ENCODE peak calls at places on chromosomes 4 and X, in ten cellular contexts. P is suprapubic skin, C is transverse colon, O is psoas muscle, D is OCI-LY7, X is tibial nerve, J is Peyer's patch, Q is neural progenitor cell, T is kidney epithelial cell, W is cardiac muscle cell. Y is an unnamed sample. For H3K36me3, the result is how much of the 10 kb centered on the place peaks cover.

GRCh38 chr4:42609051-42609450 is 47.9 kb downstream of the ATP8A1 start:
- DNase-seq in O (no peak), Q (no peak), X (no peak), D (no peak), T (no peak), P (no peak), W (no peak), C (no peak), J (no peak), Y (no peak)

GRCh38 chrX:6311540-6311939 is 82.9 kb upstream of the NLGN4X start:
- DNase-seq in D (no peak), C (no peak), O (no peak), P (no peak), Q (no peak), X (no peak), J (no peak), W (no peak), T (no peak), Y (no peak)

GRCh38 chr4:168589154-168589553 is 92.3 kb downstream of the PALLD start:
- DNase-seq in O (no peak), T (peak), W (peak), Q (no peak), C (no peak), D (no peak), J (no peak), P (no peak), X (no peak), Y (peak)

GRCh38 chrX:39935414-39936064 is 162.2 kb downstream of the BCOR start:
- DNase-seq in P (no peak), O (no peak), C (no peak), Q (peak), T (no peak), J (no peak), W (no peak), X (no peak), D (no peak), Y (peak)

GRCh38 chrX:132692526-132692925 is 203.7 kb upstream of the MBNL3 start:
- DNase-seq in O (no peak), D (no peak), C (no peak), J (no peak), W (no peak), Q (no peak), X (no peak), T (no peak), P (no peak), Y (peak)

GRCh38 chr4:20026456-20026855 is 225.2 kb upstream of the SLIT2 start:
- DNase-seq in O (no peak), D (no peak), W (peak), Q (no peak), T (no peak), P (no peak), C (no peak), J (no peak), X (no peak), Y (no peak)

GRCh38 chr4:152696764-152697250 is 17.0 kb upstream of the TMEM154 start:
- DNase-seq in D (no peak), P (no peak), W (peak), T (peak), Q (no peak), C (peak), J (no peak), O (no peak), X (peak), Y (peak)

GRCh38 chr4:123452585-123452984 is 56.0 kb downstream of the SPRY1 start:
- DNase-seq in W (peak), C (peak), T (peak), Q (no peak), P (no peak), D (peak), O (peak), J (no peak), X (peak), Y (peak)

GRCh38 chr4:158859661-158860060 is 90.8 kb downstream of the FNIP2 start:
- DNase-seq in J (no peak), O (no peak), C (no peak), P (no peak), W (peak), T (no peak), D (no peak), Q (no peak), X (no peak), Y (no peak)

GRCh38 chr4:158858410-158859189 is 89.8 kb downstream of the FNIP2 start:
- DNase-seq in W (no peak), X (no peak), Q (no peak), J (no peak), D (no peak), C (no peak), T (no peak), O (no peak), P (no peak), Y (peak)

GRCh38 chr4:158860856-158861255 is 92.0 kb downstream of the FNIP2 start:
- DNase-seq in J (no peak), D (no peak), T (no peak), C (no peak), O (no peak), P (no peak), X (no peak), W (no peak), Q (no peak), Y (no peak)

GRCh38 chr4:158854236-158854635 is 85.4 kb downstream of the FNIP2 start:
- DNase-seq in Q (no peak), C (no peak), P (no peak), O (no peak), T (no peak), D (no peak), J (no peak), X (no peak), W (no peak), Y (no peak)

DNA sequence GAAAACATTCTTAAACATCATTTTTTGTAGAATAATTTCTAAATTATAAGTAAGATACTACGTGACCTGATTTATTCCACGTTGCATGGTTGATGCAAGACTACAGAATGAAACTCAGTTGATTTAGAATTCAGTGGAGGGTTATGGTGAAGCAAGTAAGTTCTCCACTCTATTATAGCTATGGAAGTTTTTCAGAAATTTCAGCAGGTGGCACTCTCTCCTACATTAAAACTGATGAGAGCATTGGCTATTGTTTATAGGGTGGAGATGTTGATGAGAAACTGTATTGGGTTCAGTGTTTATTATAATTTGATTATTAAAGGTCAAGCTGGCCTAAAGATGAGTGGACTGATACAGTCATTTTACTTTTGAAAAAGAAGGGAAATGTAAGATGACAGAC is 88.0 kb downstream of the FNIP2 start:
- DNase-seq in T (peak), X (no peak), D (peak), J (no peak), P (no peak), Q (peak), C (no peak), W (peak), O (no peak), Y (peak)
- H3K36me3 ChIP-seq in T (under half), X (under half), D (under half), J (under half), P (under half), Q (under half), C (under half), W (under half), O (under half), Y (under half)

GRCh38 chr4:8283631-8284121 is 14.1 kb downstream of the HTRA3 start:
- DNase-seq in O (peak), J (no peak), X (no peak), T (no peak), Q (no peak), P (no peak), W (no peak), D (peak), C (no peak), Y (no peak)
- H3K4me3 ChIP-seq in O (no peak), J (no peak), X (no peak), T (no peak), Q (no peak), P (no peak), W (no peak), D (no peak), C (no peak), Y (no peak)

GRCh38 chr4:17055788-17056187 is 157.3 kb upstream of the LDB2 start:
- DNase-seq in C (no peak), O (no peak), Q (no peak), W (peak), D (no peak), J (no peak), P (no peak), X (no peak), T (no peak), Y (peak)
- TF ChIP-seq CTCF in C (no peak), O (no peak), Q (no peak), W (no peak), D (no peak), J (no peak), P (no peak), X (no peak), T (no peak), Y (no peak)

GRCh38 chr4:108031427-108032083 is 41.9 kb downstream of the HADH start:
- DNase-seq in W (no peak), O (no peak), T (no peak), D (no peak), Q (no peak), P (no peak), J (no peak), X (no peak), C (no peak), Y (peak)

GRCh38 chr4:108033348-108033747 is 43.7 kb downstream of the HADH start:
- DNase-seq in Q (no peak), T (no peak), O (no peak), P (no peak), J (no peak), W (no peak), D (peak), X (no peak), C (no peak), Y (no peak)

GRCh38 chr4:108035691-108036090 is 46.0 kb downstream of the HADH start:
- DNase-seq in C (peak), P (no peak), W (no peak), Q (no peak), J (no peak), O (no peak), X (no peak), T (no peak), D (peak), Y (no peak)

GRCh38 chr4:108036252-108036651 is 46.6 kb downstream of the HADH start:
- DNase-seq in W (no peak), P (no peak), D (peak), O (no peak), Q (no peak), J (no peak), X (no peak), C (peak), T (no peak), Y (no peak)

GRCh38 chr4:108034560-108034959 is 44.9 kb downstream of the HADH start:
- DNase-seq in Q (no peak), C (no peak), X (no peak), J (no peak), O (no peak), D (peak), T (no peak), P (no peak), W (no peak), Y (no peak)
- H3K36me3 ChIP-seq in Q (under half), C (under half), X (under half), J (under half), O (under half), D (under half), T (under half), P (under half), W (under half), Y (under half)

DNA sequence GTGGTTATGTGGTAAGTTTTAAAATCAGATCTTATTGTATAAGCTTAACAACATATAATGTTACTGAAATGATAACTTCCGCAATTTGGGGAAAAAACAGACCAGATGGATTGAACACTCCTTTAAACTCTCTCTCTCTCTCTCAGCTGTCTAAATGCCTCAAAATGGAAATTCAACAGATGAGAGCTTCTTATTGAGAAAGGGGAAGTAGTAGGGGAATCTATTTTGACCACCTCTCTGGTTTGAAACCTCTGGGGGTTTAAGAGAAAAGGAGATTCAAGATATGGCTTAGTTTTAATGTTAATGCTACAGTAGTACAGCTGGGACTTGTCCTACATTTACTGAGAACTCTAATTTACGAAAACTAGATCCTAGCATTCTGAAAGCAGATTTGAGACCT is 40.3 kb downstream of the DMD start:
- DNase-seq in O (no peak), J (no peak), Q (no peak), P (no peak), D (peak), W (no peak), C (no peak), X (no peak), T (no peak), Y (no peak)
- H3K4me3 ChIP-seq in O (no peak), J (no peak), Q (no peak), P (no peak), D (peak), W (no peak), C (no peak), X (no peak), T (no peak), Y (no peak)

DNA sequence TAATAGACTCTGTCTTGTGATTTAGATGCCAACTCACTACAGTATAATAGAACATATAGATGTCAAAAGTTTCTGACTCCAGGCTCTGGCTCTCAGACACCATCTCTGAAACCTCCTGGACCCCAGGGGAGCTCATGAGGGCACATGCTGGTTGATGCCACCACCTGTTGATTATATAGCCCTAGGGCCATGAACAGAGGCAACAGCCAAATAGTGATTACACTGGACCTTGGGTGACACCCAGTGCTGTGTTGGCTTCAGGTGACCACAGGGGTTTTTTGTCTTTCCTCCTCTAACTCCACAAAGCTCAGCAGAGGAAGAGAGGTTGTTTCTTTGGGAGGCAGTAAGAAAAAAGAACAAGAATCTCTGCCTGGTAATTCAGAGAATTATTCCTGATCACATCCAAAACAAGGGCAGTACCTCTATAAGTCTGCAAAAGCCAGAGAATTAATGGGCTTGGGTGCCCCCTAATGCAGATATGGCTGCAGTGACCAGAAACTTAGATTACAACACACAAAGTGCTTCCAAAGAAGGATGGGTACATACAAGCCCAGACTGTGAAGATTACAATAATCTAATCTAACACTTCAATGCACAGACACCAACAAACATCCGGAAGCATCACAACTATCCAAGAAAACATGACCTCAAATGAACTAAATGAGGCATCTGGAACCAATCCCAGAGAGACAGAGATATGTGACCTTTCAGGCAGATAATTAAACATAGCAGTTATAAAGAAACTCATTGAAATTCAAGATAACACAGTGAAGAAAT is 1920.6 kb downstream of the ARAP2 start:
- DNase-seq in D (no peak), J (no peak), Q (peak), C (no peak), O (no peak), T (no peak), X (no peak), W (peak), P (no peak), Y (peak)
- TF ChIP-seq CTCF in D (no peak), J (no peak), Q (peak), C (no peak), O (no peak), T (no peak), X (no peak), W (peak), P (no peak), Y (no peak)

DNA sequence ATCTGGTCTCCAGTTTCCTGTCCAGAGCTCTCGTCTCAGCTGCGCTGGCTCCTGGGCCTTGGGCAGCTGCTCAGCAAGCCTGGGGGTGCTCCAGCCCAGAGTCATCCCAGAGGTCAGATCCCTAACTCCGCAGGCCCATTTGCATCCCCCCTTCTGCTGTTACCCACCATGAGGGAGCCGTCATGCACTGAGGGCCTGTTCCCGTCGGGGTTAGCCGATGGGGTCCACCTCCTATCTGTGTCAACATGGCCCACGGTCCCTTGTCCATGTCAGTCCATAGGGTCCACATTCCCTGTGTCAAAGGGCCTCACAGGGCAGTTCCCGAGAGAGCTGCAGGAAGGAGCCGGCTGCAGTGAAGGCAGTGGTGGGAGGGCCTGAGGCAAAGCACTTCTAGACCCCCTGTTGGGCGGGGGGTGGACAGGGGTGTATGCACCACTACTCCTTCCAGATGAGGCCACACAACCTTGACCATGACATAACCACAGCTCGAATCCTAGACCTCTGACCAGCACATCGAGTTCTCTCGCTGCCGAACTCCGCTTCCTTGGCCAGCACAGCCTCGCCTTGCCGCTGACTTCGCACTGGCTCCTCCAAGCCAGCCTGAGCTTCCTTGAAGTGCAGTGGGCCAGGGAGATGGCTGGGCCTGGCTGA is 24.9 kb downstream of the WDR1 start:
- DNase-seq in C (no peak), D (no peak), P (no peak), X (no peak), T (no peak), Q (no peak), J (no peak), W (no peak), O (peak), Y (no peak)
- H3K36me3 ChIP-seq in C (under half), D (half or more), P (half or more), X (under half), T (under half), Q (under half), J (under half), W (half or more), O (under half), Y (half or more)

DNA sequence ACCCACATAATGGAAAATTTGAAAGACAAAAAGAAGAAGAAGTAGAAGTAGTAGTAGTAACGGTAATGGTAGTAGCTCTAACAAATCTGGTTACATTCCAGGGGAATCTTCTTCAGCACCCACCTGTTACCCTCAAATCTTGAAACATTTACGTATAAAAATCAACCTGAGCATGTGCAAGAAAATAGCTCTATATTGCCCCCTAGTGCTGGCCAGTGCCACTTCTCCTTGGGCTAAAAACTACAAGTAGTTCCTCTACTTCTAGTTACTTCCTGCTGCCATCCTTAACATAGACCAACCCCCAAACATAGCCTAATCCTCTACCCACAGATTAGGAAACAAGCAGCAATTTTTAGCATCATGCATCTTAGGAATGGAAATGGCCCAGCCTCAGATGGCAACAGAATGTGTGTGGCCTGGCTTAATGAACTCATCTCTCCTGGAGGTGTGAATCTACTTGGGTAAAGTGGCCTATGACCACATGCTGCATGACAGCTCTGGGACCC is 3.1 kb downstream of the PDGFC start:
- DNase-seq in O (peak), D (peak), T (peak), P (no peak), W (peak), X (peak), J (no peak), C (peak), Q (peak), Y (peak)
- H3K4me3 ChIP-seq in O (peak), D (no peak), T (peak), P (peak), W (no peak), X (no peak), J (no peak), C (no peak), Q (no peak), Y (no peak)

GRCh38 chr4:113222431-113222979 is 173.1 kb downstream of the ANK2 start:
- DNase-seq in P (no peak), T (no peak), D (no peak), X (no peak), O (no peak), Q (peak), W (no peak), C (no peak), J (no peak), Y (no peak)
- TF ChIP-seq CTCF in P (no peak), T (peak), D (no peak), X (no peak), O (no peak), Q (peak), W (no peak), C (no peak), J (no peak), Y (no peak)

GRCh38 chr4:105451346-105451745 is 22.5 kb downstream of the PPA2 start:
- DNase-seq in Q (no peak), P (no peak), X (no peak), J (no peak), T (no peak), D (no peak), O (no peak), C (no peak), W (no peak), Y (no peak)
- H3K36me3 ChIP-seq in Q (under half), P (under half), X (under half), J (under half), T (under half), D (under half), O (under half), C (under half), W (under half), Y (under half)